ENCODE peak calls at places on chromosome 22, in five cellular contexts. J, I, O, X and V are unnamed samples.

GRCh38 chr22:50599816-50600454 is 658 bp upstream of the MAPK8IP2 start:
- DNase-seq in X (no peak), J (peak; percentile 9), I (peak; percentile 82), O (no peak), V (no peak)

GRCh38 chr22:49541451-49542230 is 286.0 kb downstream of the BRD1 start:
- DNase-seq in I (no peak), X (no peak), J (no peak), O (no peak), V (no peak)

GRCh38 chr22:46582281-46582811 is 37.8 kb upstream of the GRAMD4 start:
- DNase-seq in J (no peak), O (no peak), I (no peak), X (no peak), V (no peak)

GRCh38 chr22:40635940-40636379 is 559 bp downstream of the MRTFA start:
- DNase-seq in X (no peak), O (no peak), J (no peak), I (no peak), V (no peak)

GRCh38 chr22:30310881-30311771 is 15.6 kb downstream of the TBC1D10A start:
- DNase-seq in J (no peak), O (no peak), X (no peak), I (no peak), V (no peak)

GRCh38 chr22:29994027-29994715 is 86.1 kb upstream of the HORMAD2 start:
- DNase-seq in J (peak; percentile 62), I (no peak), O (no peak), X (no peak), V (no peak)

GRCh38 chr22:42996646-42997365 is 18.1 kb downstream of the PACSIN2 start:
- DNase-seq in J (no peak), O (no peak), X (no peak), I (no peak), V (no peak)

GRCh38 chr22:34437140-34437539 is 516.9 kb upstream of the LARGE1 start:
- DNase-seq in O (no peak), X (no peak), J (no peak), I (no peak), V (no peak)

GRCh38 chr22:49437956-49438355 is 389.7 kb downstream of the BRD1 start:
- DNase-seq in I (no peak), O (no peak), J (no peak), X (no peak), V (no peak)

DNA sequence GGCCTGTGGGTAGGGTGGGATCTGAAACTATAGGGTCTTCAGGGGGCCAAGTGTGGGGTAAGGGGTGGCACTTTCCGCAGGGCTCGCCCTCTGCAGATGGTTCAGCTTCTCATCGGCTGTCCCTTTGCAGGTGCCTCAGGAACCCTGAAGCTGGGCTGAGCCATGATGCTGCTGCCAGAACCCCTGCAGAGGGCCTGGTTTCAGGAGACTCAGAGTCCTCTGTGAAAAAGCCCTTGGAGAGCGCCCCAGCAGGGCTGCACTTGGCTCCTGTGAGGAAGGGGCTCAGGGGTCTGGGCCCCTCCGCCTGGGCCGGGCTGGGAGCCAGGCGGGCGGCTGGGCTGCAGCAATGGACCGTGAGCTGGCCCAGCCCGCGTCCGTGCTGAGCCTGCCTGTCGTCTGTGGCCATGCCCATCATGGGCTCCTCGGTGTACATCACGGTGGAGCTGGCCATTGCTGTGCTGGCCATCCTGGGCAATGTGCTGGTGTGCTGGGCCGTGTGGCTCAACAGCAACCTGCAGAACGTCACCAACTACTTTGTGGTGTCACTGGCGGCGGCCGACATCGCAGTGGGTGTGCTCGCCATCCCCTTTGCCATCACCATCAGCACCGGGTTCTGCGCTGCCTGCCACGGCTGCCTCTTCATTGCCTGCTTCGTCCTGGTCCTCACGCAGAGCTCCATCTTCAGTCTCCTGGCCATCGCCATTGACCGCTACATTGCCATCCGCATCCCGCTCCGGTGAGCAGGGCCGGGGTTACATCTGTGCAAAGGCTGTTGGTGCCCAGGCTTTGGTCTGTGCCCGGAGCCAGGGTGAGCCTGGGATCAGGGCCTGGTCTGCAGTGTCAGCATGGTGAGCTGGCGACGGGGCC is 5.8 kb downstream of the ADORA2A start:
- DNase-seq in O (no peak), J (no peak), I (no peak), X (no peak), V (no peak)
- H3K27ac ChIP-seq in O (no peak overlapping the region), J (no peak overlapping the region), I (no peak overlapping the region), X (peak overlapping the region; percentile 90), V (no peak overlapping the region)

DNA sequence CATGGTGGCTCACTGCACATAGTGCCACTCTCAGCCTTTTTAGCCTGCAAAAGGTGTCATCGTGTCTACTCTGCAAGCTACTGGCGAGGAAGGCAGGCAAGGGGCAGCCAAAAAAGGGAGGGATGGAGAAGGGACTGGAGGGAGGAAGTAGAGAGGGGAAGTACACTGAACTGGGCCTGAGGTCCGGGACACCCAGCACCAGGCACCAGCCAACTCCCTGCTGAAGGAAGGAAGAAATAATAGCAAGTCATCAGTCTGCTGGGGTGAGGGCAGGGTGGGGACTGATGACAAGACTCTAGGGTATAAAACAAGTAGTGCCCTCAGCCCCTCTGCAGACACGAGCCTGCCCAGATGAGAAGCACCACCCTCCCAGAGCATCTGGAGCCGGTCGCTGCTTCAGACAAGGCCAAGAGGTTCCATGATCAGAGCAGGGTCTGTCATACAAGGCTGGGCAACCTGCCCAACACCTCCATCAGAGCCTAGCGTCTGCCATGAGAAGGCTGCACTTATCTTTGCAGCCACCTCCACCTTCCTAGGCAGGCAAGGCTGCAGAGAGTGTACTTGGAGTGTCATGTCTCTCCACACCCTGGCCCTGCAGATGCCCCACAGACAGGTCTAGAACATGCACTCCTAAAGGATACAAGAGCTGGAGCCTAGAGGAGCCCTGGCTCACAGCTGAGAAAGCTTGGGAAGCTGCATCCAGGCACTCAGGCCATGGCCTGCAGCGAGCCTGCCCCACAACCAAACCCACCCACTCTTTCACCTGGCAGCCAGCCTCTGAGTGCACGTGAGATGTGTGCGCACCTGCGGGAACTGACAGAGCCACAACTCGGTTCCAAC is 9.0 kb upstream of the COMT start:
- DNase-seq in I (no peak), X (no peak), J (no peak), O (no peak), V (no peak)
- TF ChIP-seq ATF3 in I (no peak), X (no peak), J (no peak), O (no peak), V (no peak)

GRCh38 chr22:45318558-45319318 is 9.0 kb downstream of the FAM118A start:
- DNase-seq in X (peak; percentile 46), I (no peak), O (no peak), J (no peak), V (no peak)

GRCh38 chr22:45317551-45318167 is 7.9 kb downstream of the FAM118A start:
- DNase-seq in X (no peak), I (no peak), J (no peak), O (no peak), V (no peak)

GRCh38 chr22:45318168-45318557 is 8.4 kb downstream of the FAM118A start:
- DNase-seq in X (peak; percentile 68), O (no peak), J (no peak), I (peak; percentile 59), V (no peak)

GRCh38 chr22:45320326-45320976 is 10.7 kb downstream of the FAM118A start:
- DNase-seq in J (no peak), X (no peak), I (no peak), O (no peak), V (no peak)

DNA sequence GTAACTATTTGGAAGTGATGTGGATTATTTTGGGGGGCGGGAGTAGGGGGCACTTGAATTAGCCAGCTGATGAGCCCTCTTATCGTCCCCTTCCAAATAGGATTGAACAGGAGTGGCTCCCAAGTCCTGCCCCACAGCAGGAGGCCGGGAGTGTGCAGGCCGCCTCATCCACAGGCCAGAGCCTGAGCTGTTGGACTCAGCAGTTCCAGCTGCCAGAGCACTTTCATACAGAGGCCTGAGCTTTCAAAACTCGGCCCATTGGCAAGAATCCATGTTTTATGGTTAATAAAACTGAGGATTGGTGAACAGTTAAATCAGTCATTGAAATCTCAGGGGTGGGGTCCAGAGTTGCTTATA is 9.6 kb downstream of the FAM118A start:
- DNase-seq in O (no peak), I (no peak), X (no peak), J (no peak), V (no peak)
- H3K27ac ChIP-seq in O (no peak overlapping the region), I (peak overlapping the region; percentile 31), X (peak overlapping the region; percentile 87), J (no peak overlapping the region), V (no peak overlapping the region)

GRCh38 chr22:19430890-19431541 is 517 bp downstream of the HIRA start:
- DNase-seq in X (no peak), O (no peak), J (peak; percentile 39), I (peak; percentile 72), V (no peak)
- TF ChIP-seq ATF3 in X (no peak), O (no peak), J (no peak), I (no peak), V (no peak)

GRCh38 chr22:35821654-35822053 is 104.0 kb downstream of the APOL5 start:
- DNase-seq in X (no peak), J (peak; percentile 26), O (no peak), I (peak; percentile 6), V (no peak)
- H3K27ac ChIP-seq in X (no peak overlapping the region), J (peak overlapping the region; percentile 10), O (no peak overlapping the region), I (no peak overlapping the region), V (no peak overlapping the region)

DNA sequence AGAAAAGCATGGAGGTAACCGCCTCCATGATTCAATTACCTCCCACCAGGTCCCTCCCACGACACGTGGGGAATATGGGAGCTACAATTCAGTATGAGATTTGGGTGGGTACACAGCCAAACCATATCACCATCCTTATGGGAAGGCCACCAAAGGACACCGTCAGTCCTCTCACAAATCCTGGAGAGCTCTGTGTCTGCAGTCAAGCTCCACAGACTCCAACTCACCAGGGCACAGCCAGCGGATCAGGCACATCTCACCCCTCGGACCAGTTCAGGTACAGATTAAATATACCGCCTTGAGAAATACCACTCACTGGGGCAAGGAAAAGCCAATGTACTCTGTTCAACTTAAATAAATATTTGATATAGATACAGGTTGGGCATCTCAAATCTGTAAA is 100.3 kb downstream of the MICAL3 start:
- DNase-seq in J (no peak), O (no peak), X (no peak), I (no peak), V (no peak)
- TF ChIP-seq ATF3 in J (no peak), O (no peak), X (no peak), I (no peak), V (no peak)

GRCh38 chr22:38273135-38273761 is 438 bp upstream of the TMEM184B start:
- DNase-seq in I (no peak), O (no peak), J (no peak), X (no peak), V (no peak)

GRCh38 chr22:38270091-38270972 is 2.5 kb downstream of the TMEM184B start:
- DNase-seq in I (no peak), J (no peak), X (no peak), O (no peak), V (no peak)

GRCh38 chr22:38271101-38271500 is 1.7 kb downstream of the TMEM184B start:
- DNase-seq in I (no peak), O (no peak), J (no peak), X (no peak), V (no peak)

GRCh38 chr22:38272373-38273134 is at the start of gene TMEM184B:
- DNase-seq in O (no peak), I (peak; percentile 91), J (no peak), X (no peak), V (peak; percentile 18)

DNA sequence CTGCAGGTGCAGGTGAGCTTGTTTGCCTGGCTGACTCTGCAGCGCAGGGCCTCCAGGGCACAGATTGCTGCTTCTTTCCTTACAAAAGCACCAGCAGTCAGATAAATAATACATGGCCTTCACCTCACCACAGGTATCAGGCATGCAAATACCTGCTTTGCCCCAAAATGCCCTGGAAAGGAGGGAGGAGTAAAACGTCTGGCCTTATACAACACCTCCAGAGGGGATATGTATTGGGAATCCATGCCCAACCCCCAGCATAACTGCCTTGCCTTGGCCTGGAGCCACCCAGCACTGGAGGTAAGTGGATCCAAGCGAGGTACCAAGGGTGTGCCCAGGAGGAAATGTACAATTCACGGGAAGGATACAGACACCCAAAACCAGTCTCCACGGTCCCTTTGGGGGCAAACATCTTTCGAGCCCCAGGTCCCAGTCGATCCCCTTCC is 860 bp downstream of the TMEM184B start:
- DNase-seq in I (no peak), J (no peak), O (peak; percentile 29), X (no peak), V (no peak)
- H3K27ac ChIP-seq in I (peak overlapping the region; percentile 92), J (no peak overlapping the region), O (no peak overlapping the region), X (no peak overlapping the region), V (peak overlapping the region; percentile 77)